ENCODE peak calls at places on chromosomes 6 and 20, in seven cellular contexts. X is T-helper 2 cell; L is nucleus accumbens; D is activated CD8-positive, alpha-beta memory T cell treated with anti-CD3 and anti-CD28 coated beads for 1 hour; O is NCI-H1436; K is SW480; H is GM04504. J is an unnamed sample.

GRCh38 chr6:135162678-135163439 is 18.2 kb upstream of the MYB start:
- DNase-seq in X (peak; percentile 22), L (no peak), D (no peak), O (no peak), K (no peak), H (no peak), J (no peak)

GRCh38 chr6:149499066-149499465 is 14.3 kb upstream of the ZC3H12D start:
- DNase-seq in X (no peak), L (no peak), D (no peak), O (no peak), K (no peak), H (peak; percentile 39), J (no peak)

GRCh38 chr6:52371656-52372151 is 9.8 kb downstream of the PAQR8 start:
- DNase-seq in X (no peak), L (no peak), D (no peak), O (no peak), K (no peak), H (no peak), J (no peak)

GRCh38 chr6:12593720-12594540 is 122.6 kb upstream of the PHACTR1 start:
- DNase-seq in X (no peak), L (no peak), D (no peak), O (no peak), K (no peak), H (no peak), J (no peak)

GRCh38 chr6:23584134-23584763 is 541.8 kb upstream of the NRSN1 start:
- DNase-seq in X (no peak), L (no peak), D (no peak), O (no peak), K (no peak), H (no peak), J (no peak)

GRCh38 chr6:9862603-9863167 is 552.2 kb downstream of the TFAP2A start:
- DNase-seq in X (no peak), L (no peak), D (no peak), O (no peak), K (no peak), H (no peak), J (no peak)

GRCh38 chr6:46963626-46964025 is 41.9 kb upstream of the ADGRF5 start:
- DNase-seq in X (no peak), L (no peak), D (no peak), O (no peak), K (no peak), H (no peak), J (no peak)

GRCh38 chr20:62025832-62026563 is 39.7 kb downstream of the TAF4 start:
- DNase-seq in X (no peak), L (no peak), D (no peak), O (no peak), K (no peak), H (peak; percentile 35), J (no peak)

GRCh38 chr20:63345328-63346100 is 15.6 kb downstream of the CHRNA4 start:
- DNase-seq in X (no peak), L (no peak), D (no peak), O (no peak), K (no peak), H (no peak), J (no peak)

GRCh38 chr6:170575250-170575649 is 9.2 kb downstream of the PDCD2 start:
- DNase-seq in X (no peak), L (no peak), D (no peak), O (no peak), K (peak; percentile 8), H (no peak), J (no peak)

GRCh38 chr20:59725476-59726119 is 121.3 kb downstream of the PHACTR3 start:
- DNase-seq in X (no peak), L (no peak), D (no peak), O (no peak), K (no peak), H (no peak), J (no peak)

GRCh38 chr6:139728879-139729278 is 354.4 kb upstream of the CITED2 start:
- DNase-seq in X (no peak), L (no peak), D (no peak), O (no peak), K (no peak), H (no peak), J (no peak)

GRCh38 chr6:17389274-17389847 is 4.0 kb upstream of the CAP2 start:
- DNase-seq in X (no peak), L (no peak), D (no peak), O (no peak), K (peak; percentile 13), H (no peak), J (no peak)

GRCh38 chr6:39834866-39835265 is 42.7 kb downstream of the DAAM2 start:
- DNase-seq in X (no peak), L (no peak), D (no peak), O (no peak), K (no peak), H (no peak), J (no peak)

GRCh38 chr6:90478278-90478677 is 108.6 kb downstream of the MAP3K7 start:
- DNase-seq in X (no peak), L (no peak), D (no peak), O (no peak), K (no peak), H (no peak), J (no peak)

GRCh38 chr20:19212524-19213502 is at the start of gene SLC24A3:
- DNase-seq in X (no peak), L (peak; percentile 8), D (no peak), O (peak; percentile 77), K (peak; percentile 62), H (no peak), J (no peak)

GRCh38 chr20:17650816-17651760 is 31.0 kb downstream of the RRBP1 start:
- DNase-seq in X (no peak), L (no peak), D (no peak), O (no peak), K (no peak), H (peak; percentile 51), J (no peak)

GRCh38 chr6:80638222-80639055 is 532.0 kb downstream of the BCKDHB start:
- DNase-seq in X (no peak), L (no peak), D (no peak), O (peak; percentile 94), K (peak; percentile 73), H (peak; percentile 80), J (no peak)

GRCh38 chr6:31173406-31173805 is 2.9 kb upstream of the POU5F1 start:
- DNase-seq in X (no peak), L (no peak), D (no peak), O (no peak), K (no peak), H (no peak), J (no peak)

GRCh38 chr20:48186915-48187314 is 401.6 kb upstream of the SULF2 start:
- DNase-seq in X (no peak), L (no peak), D (no peak), O (no peak), K (no peak), H (no peak), J (no peak)